ENCODE peak calls at places on chromosome 1, in nine cellular contexts. M is AG09309, L is K562, N is fibroblast of the aortic adventitia, Z is vagina, Y is tibial artery, G is IMR-90, I is DND-41, A is heart left ventricle. Q is an unnamed sample.

GRCh38 chr1:1071486-1072298 is 2.4 kb downstream of the RNF223 start:
- DNase-seq in I (no peak), N (no peak), G (no peak), Y (no peak), Z (no peak), A (no peak), M (no peak), L (no peak), Q (no peak)

GRCh38 chr1:64664287-64664686 is 80.6 kb upstream of the RAVER2 start:
- DNase-seq in G (no peak), Z (no peak), I (no peak), M (no peak), N (no peak), Y (no peak), L (no peak), A (no peak), Q (no peak)

GRCh38 chr1:79785964-79786363 is 779.4 kb upstream of the ADGRL4 start:
- DNase-seq in G (no peak), N (no peak), I (no peak), M (no peak), L (no peak), Y (no peak), Z (no peak), A (no peak), Q (no peak)

GRCh38 chr1:234458352-234459027 is 20.5 kb downstream of the TARBP1 start:
- DNase-seq in A (no peak), G (no peak), M (no peak), Y (no peak), N (no peak), I (no peak), Z (no peak), L (no peak), Q (no peak)

GRCh38 chr1:36211841-36212240 is 12.4 kb upstream of the THRAP3 start:
- DNase-seq in Z (no peak), L (no peak), G (no peak), M (no peak), I (no peak), A (no peak), Y (no peak), N (no peak), Q (no peak)

GRCh38 chr1:160664573-160665051 is 17.8 kb upstream of the SLAMF1 start:
- DNase-seq in L (no peak), Y (no peak), Z (no peak), M (no peak), G (no peak), I (peak), A (no peak), N (no peak), Q (no peak)

GRCh38 chr1:214014730-214015129 is 27.0 kb downstream of the PROX1 start:
- DNase-seq in M (no peak), A (no peak), Z (no peak), I (no peak), Y (no peak), N (no peak), G (no peak), L (no peak), Q (no peak)

GRCh38 chr1:2082064-2082463 is 31.9 kb downstream of the PRKCZ start:
- DNase-seq in I (no peak), G (no peak), L (no peak), Y (no peak), N (no peak), Z (no peak), M (no peak), A (no peak), Q (no peak)

DNA sequence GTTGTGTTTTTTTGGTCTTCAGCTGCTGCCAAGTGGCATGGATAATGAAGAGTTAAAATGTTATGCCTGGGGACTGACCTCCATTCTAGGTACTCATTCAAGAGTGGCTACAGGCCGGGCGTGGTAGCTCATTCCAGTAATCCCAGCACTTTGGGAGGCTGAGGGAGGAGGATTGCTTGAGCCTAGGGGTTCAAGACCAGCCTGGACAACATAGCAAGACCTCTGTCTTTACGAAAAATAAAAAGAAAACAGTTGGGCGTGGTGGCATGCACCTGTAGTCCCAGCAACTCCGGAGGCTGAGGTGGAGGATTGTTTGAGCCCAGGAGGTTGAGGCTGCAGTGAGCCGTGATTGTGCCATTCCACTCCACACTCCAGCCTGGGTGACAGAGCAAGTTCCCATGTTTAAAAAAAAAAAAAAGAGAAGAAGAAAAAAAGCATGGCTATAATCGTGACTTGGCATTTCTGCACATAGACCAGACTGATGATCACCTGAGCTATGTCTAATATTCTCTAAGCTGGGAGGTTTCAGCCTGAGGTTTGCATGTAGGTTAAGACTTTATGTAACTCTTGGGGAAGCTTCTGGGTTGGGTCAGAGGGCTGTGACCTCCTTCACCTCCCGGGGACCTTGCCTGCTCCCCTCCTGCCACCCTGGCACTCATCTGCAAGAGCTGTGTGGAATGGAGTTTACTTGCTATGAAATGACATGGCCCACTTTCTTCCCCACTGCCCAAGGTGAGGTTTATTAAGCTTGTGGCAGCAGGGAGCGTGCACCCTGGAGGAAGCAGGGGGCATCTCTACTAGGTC is 51.3 kb downstream of the DHRS3 start:
- DNase-seq in G (no peak), L (no peak), N (no peak), A (no peak), M (no peak), Y (no peak), I (no peak), Z (no peak), Q (no peak)
- TF ChIP-seq CTCF in G (no peak), L (no peak), N (no peak), A (no peak), M (no peak), Y (no peak), I (no peak), Z (no peak), Q (no peak)

GRCh38 chr1:37458551-37458950 is 15.8 kb upstream of the ZC3H12A start:
- DNase-seq in G (no peak), M (no peak), Y (no peak), Z (no peak), N (no peak), I (no peak), A (no peak), L (peak), Q (no peak)
- TF ChIP-seq CTCF in G (no peak), M (no peak), Y (no peak), Z (no peak), N (no peak), I (no peak), A (no peak), L (peak), Q (no peak)

GRCh38 chr1:228100822-228101613 is 2.1 kb downstream of the C1orf35 start:
- DNase-seq in A (no peak), L (no peak), N (no peak), Z (no peak), G (no peak), I (no peak), M (no peak), Y (no peak), Q (peak)

GRCh38 chr1:228101994-228102790 is 933 bp downstream of the C1orf35 start:
- DNase-seq in Y (no peak), I (peak), L (peak), Z (no peak), M (no peak), A (no peak), N (no peak), G (no peak), Q (peak)

GRCh38 chr1:228104526-228105251 is 1.6 kb upstream of the C1orf35 start:
- DNase-seq in L (no peak), Z (no peak), M (no peak), Y (no peak), N (no peak), A (no peak), I (no peak), G (no peak), Q (peak)

GRCh38 chr1:228101614-228101993 is 1.5 kb downstream of the C1orf35 start:
- DNase-seq in A (no peak), Z (no peak), M (no peak), N (no peak), L (no peak), I (no peak), Y (no peak), G (no peak), Q (peak)

DNA sequence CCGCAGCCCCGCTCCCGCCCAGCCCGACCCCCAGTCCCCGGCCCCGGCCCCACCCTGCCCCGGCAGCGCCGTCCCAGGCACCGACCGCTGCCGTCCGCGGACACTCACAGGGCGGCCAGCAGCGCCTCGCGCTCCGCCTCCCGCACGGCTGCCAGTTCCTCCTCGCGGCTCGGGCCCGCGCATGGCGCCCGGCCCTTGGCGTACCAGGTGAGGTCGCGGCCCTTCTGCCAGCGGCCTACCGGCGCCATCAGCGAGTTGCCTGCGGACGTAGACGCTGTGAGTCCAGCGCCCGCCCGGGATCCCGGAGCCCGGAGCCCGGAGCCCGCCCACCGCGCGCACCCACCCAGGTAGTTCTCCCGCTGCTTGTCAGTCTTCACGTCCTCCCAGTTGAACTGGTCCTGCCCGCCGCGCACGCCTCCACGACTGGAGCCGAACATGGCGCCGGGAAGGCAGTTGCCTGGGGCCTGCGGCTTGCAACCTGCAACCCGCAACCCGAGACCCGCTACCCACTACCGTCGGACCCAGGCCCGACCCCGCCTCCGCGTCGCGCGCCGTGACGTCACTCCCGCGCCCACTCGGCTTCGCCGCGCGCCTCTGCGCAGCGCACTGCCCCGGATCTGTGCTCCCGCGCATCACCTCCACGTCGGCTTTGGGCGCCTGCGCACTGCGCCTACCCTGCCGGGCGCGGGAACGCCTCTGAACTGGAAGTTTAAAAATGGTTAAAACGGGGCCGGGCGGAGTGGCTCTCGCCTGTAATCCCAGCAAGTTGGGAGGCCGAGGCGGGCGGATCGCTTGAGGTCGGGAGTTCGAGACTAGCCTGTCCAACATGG is at the start of gene C1orf35:
- DNase-seq in I (peak), A (peak), G (peak), N (peak), M (peak), L (peak), Z (no peak), Y (peak), Q (peak)
- TF ChIP-seq CTCF in I (no peak), A (no peak), G (no peak), N (no peak), M (no peak), L (no peak), Z (peak), Y (no peak), Q (no peak)

GRCh38 chr1:237556911-237557310 is 333.8 kb downstream of the ZP4 start:
- DNase-seq in N (no peak), Y (no peak), I (no peak), Z (no peak), M (no peak), L (no peak), G (no peak), A (no peak), Q (no peak)

GRCh38 chr1:237565236-237565635 is 325.5 kb downstream of the ZP4 start:
- DNase-seq in L (no peak), N (no peak), G (no peak), I (no peak), Z (no peak), Y (no peak), M (no peak), A (no peak), Q (no peak)

GRCh38 chr1:237566581-237566980 is 324.1 kb downstream of the ZP4 start:
- DNase-seq in Z (no peak), N (no peak), Y (no peak), G (no peak), L (no peak), A (no peak), I (no peak), M (no peak), Q (no peak)

DNA sequence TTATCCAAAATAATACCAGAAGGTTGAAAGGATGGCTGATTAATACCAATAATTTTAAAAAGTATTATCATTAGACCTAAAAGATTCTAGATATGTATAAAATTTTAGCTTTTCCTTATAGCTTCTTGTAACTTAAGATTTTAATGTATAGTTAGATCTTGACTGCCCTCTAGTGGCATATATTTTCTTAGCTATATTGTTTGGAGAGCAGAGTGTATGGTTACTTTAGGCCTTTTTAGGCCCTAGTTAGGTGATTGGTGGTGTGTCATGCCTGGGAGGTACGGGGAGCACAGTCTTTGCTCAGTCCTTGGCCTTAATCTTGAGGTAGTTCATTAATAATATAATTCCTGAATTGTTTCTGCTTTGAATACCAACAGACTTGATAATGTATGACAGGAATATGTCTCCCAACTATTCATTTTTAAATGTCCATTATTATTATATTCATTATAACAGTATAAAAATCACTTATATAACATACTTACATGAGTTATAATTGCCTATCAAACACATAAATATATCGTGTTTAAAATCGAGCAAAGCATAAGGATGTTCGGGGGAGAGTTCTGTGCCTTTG is 328.4 kb downstream of the ZP4 start:
- DNase-seq in M (peak), L (peak), G (peak), N (peak), I (no peak), Y (no peak), Z (no peak), A (no peak), Q (no peak)
- TF ChIP-seq CTCF in M (peak), L (peak), G (peak), N (peak), I (peak), Y (peak), Z (peak), A (peak), Q (no peak)